ENCODE peak calls at places on chromosomes 1 and 21, in four cellular contexts. G, B, W and X are unnamed samples.

GRCh38 chr1:76587213-76587612 is 280.1 kb upstream of the ST6GALNAC5 start:
- DNase-seq in G (no peak), B (no peak), W (no peak), X (no peak)

GRCh38 chr1:228459091-228459993 is 27.8 kb upstream of the RNF187 start:
- DNase-seq in G (no peak), B (no peak), W (peak; percentile 18), X (peak; percentile 82)

GRCh38 chr1:205316179-205316578 is 5.4 kb downstream of the NUAK2 start:
- DNase-seq in G (no peak), B (no peak), W (no peak), X (no peak)

GRCh38 chr1:117045644-117046043 is 14.5 kb upstream of the TTF2 start:
- DNase-seq in G (no peak), B (no peak), W (no peak), X (no peak)

GRCh38 chr1:28601696-28602095 is 9.6 kb downstream of the RAB42 start:
- DNase-seq in G (no peak), B (no peak), W (no peak), X (no peak)

GRCh38 chr1:6503884-6504602 is 12.6 kb upstream of the PLEKHG5 start:
- DNase-seq in G (no peak), B (no peak), W (no peak), X (peak; percentile 32)

GRCh38 chr1:245863566-245864184 is 643.4 kb downstream of the SMYD3 start:
- DNase-seq in G (no peak), B (no peak), W (no peak), X (no peak)

GRCh38 chr1:163182330-163182949 is 20.3 kb downstream of the RGS5 start:
- DNase-seq in G (no peak), B (no peak), W (no peak), X (no peak)

GRCh38 chr1:192766009-192766625 is 42.7 kb upstream of the RGS2 start:
- DNase-seq in G (no peak), B (no peak), W (no peak), X (no peak)

GRCh38 chr1:245881767-245882391 is 625.2 kb downstream of the SMYD3 start:
- DNase-seq in G (no peak), B (no peak), W (no peak), X (no peak)

GRCh38 chr1:19073311-19074186 is 117.1 kb upstream of the IFFO2 start:
- DNase-seq in G (no peak), B (no peak), W (no peak), X (no peak)

GRCh38 chr1:218347316-218347712 is 2.2 kb downstream of the TGFB2 start:
- DNase-seq in G (no peak), B (no peak), W (no peak), X (no peak)

GRCh38 chr1:68213843-68214242 is 18.5 kb downstream of the WLS start:
- DNase-seq in G (no peak), B (no peak), W (peak; percentile 3), X (peak; percentile 22)

GRCh38 chr1:203177471-203178039 is 1.9 kb upstream of the MYBPH start:
- DNase-seq in G (no peak), B (no peak), W (no peak), X (no peak)

GRCh38 chr1:201320168-201320842 is 37.0 kb downstream of the PKP1 start:
- DNase-seq in G (no peak), B (no peak), W (no peak), X (peak; percentile 77)

GRCh38 chr1:64163972-64164371 is 39.5 kb upstream of the UBE2U start:
- DNase-seq in G (no peak), B (no peak), W (no peak), X (peak; percentile 24)

GRCh38 chr21:15301736-15302135 is 236.9 kb upstream of the NRIP1 start:
- DNase-seq in G (no peak), B (no peak), W (peak; percentile 2), X (no peak)

GRCh38 chr1:244218220-244218619 is 167.1 kb downstream of the ZBTB18 start:
- DNase-seq in G (no peak), B (no peak), W (no peak), X (no peak)

GRCh38 chr1:41773144-41773571 is 145.6 kb downstream of the HIVEP3 start:
- DNase-seq in G (no peak), B (no peak), W (no peak), X (no peak)

GRCh38 chr21:37874481-37874880 is 41.8 kb downstream of the KCNJ6 start:
- DNase-seq in G (no peak), B (no peak), W (no peak), X (no peak)

DNA sequence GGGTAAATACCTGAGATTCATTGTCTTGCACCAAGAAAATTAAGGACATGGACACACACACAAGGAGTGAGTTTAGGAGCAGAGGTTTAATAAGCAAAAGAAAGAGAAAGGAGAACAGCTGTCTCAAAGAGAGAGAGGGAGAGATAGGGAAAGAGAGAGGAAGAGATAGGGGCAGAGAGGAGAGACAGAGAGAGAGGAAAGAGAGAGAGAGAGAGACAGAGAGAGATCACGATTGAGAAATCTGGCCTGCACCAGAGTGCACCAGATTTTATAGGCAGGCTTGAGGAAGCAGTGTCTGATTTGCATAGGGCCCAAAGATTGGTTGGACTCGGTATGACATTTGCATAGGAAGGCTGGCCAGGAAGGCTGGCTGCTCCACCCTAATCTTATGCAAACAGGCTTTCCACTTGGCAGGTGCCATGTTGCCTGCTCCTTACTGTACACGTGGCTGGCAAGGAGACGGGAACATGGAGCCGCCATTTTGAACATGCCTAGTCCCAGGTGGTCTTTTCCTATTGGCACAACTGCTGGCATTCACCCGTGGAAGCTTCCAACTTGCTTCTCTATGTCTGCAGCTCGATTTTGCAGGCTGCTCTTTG is 419.9 kb downstream of the ZP4 start:
- DNase-seq in G (no peak), B (no peak), W (no peak), X (no peak)
- TF ChIP-seq USF2 in G (no peak), B (no peak), W (no peak), X (no peak)

GRCh38 chr21:32261929-32262328 is 16.9 kb downstream of the MIS18A start:
- DNase-seq in G (no peak), B (no peak), W (no peak), X (no peak)
- TF ChIP-seq TCF12 in G (no peak), B (no peak), W (no peak), X (no peak)

GRCh38 chr1:39957299-39958020 is 2.5 kb downstream of the MFSD2A start:
- DNase-seq in G (no peak), B (no peak), W (no peak), X (peak; percentile 10)
- TF ChIP-seq USF2 in G (no peak), B (no peak), W (no peak), X (no peak)

GRCh38 chr1:153434746-153435455 is 18.6 kb downstream of the S100A7A start:
- DNase-seq in G (no peak), B (no peak), W (no peak), X (no peak)
- TF ChIP-seq TCF12 in G (no peak), B (no peak), W (no peak), X (no peak)

DNA sequence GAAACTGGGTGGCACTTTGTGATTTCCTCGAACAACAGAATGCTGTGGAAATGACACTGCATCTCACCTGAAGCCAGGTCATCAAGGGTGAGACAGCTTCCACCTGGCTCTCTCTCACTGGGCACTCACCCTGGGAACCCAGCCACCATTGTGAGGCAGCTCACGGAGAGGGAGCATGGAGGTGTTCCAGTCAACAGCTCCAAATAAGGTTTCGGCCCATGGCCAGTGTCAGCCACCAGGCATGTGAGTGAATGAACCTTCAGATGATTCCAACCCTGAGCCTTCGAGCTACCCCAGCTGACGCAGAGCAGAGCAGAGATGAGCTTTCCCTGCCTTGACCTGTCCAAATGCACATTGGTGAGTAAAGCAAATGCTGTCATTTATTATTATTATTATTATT is 58.1 kb downstream of the SYDE2 start:
- DNase-seq in G (no peak), B (no peak), W (no peak), X (no peak)
- TF ChIP-seq USF2 in G (no peak), B (no peak), W (no peak), X (no peak)

GRCh38 chr1:23215751-23216449 is 1.4 kb downstream of the HTR1D start:
- DNase-seq in G (no peak), B (no peak), W (peak; percentile 13), X (no peak)

GRCh38 chr1:23214640-23215039 is 2.7 kb downstream of the HTR1D start:
- DNase-seq in G (no peak), B (no peak), W (no peak), X (no peak)

GRCh38 chr1:23215291-23215690 is 2.0 kb downstream of the HTR1D start:
- DNase-seq in G (no peak), B (no peak), W (no peak), X (no peak)

GRCh38 chr1:23217421-23218115 is at the start of gene HTR1D:
- DNase-seq in G (no peak), B (no peak), W (no peak), X (no peak)

DNA sequence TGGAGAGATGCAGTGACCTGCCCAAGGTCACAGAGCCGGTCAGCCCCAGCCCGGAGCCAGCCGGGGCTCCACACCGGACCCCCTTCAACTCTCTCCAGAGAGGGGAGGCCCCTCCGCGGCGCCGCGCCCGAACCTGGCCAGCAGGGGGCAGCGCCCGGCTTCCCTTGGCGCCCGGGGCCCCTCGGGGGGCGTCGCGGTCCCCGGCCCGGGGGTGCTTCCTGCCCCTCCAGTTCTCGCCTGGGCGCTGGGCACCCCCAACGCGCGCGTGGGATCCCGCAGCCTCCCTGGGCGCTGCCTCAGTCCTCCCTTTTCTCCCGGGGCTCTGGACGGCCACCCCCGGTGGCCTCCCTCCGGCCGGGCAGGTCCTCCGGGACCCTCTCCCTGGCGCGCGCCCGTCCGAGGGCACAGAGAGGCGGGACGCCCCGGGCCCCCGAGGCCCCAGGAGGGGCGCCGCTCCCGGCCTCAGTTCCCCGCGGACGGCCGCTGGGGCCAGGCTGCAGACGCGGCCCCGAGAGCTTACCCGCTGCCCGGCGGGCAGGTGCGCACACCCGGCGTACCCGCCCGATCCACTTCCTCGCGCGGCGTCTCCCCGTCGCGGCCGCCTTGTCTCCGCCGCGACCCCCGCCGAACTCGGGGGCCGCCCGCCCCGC is 406 bp downstream of the HTR1D start:
- DNase-seq in G (no peak), B (no peak), W (no peak), X (peak; percentile 89)
- TF ChIP-seq TCF12 in G (no peak), B (no peak), W (no peak), X (no peak)

GRCh38 chr21:36744190-36744559 is 45.3 kb downstream of the SIM2 start:
- DNase-seq in G (no peak), B (no peak), W (no peak), X (no peak)
- TF ChIP-seq USF2 in G (no peak), B (no peak), W (no peak), X (no peak)

GRCh38 chr1:154716012-154716411 is 108.0 kb upstream of the ADAR start:
- DNase-seq in G (no peak), B (no peak), W (no peak), X (peak; percentile 81)
- TF ChIP-seq TCF12 in G (no peak), B (no peak), W (no peak), X (peak; percentile 36)

GRCh38 chr21:39911792-39912191 is 44.6 kb downstream of the PCP4 start:
- DNase-seq in G (no peak), B (no peak), W (no peak), X (no peak)
- TF ChIP-seq USF2 in G (no peak), B (no peak), W (no peak), X (no peak)

GRCh38 chr1:45621501-45621836 is 2.4 kb downstream of the CCDC17 start:
- DNase-seq in G (no peak), B (no peak), W (no peak), X (peak; percentile 28)
- TF ChIP-seq TCF12 in G (no peak), B (no peak), W (no peak), X (no peak)